ENCODE peak calls at places on chromosomes 3 and 15, in eight cellular contexts. One of them, this sample, is unnamed. For H3K4me1, the result is how much of the 10 kb centered on the place peaks cover.

GRCh38 chr3:177185035-177185574 is 12.2 kb downstream of the TBL1XR1 start:
- DNase-seq in cardiac muscle cell: no peak
- DNase-seq in heart right ventricle: no peak
- DNase-seq in Caco-2: no peak
- DNase-seq in Panc1: no peak
- DNase-seq in OCI-LY7: no peak
- DNase-seq in adrenal gland: no peak
- DNase-seq in neural progenitor cell: no peak
- DNase-seq in this sample: no peak

GRCh38 chr15:55279746-55280351 is 9.8 kb downstream of the RAB27A start:
- DNase-seq in cardiac muscle cell: peak
- DNase-seq in heart right ventricle: no peak
- DNase-seq in Caco-2: no peak
- DNase-seq in Panc1: no peak
- DNase-seq in OCI-LY7: no peak
- DNase-seq in adrenal gland: peak
- DNase-seq in neural progenitor cell: no peak
- DNase-seq in this sample: peak

GRCh38 chr15:55403531-55403930 is 4.6 kb downstream of the CCPG1 start:
- DNase-seq in cardiac muscle cell: peak
- DNase-seq in heart right ventricle: no peak
- DNase-seq in Caco-2: no peak
- DNase-seq in Panc1: no peak
- DNase-seq in OCI-LY7: peak
- DNase-seq in adrenal gland: no peak
- DNase-seq in neural progenitor cell: no peak
- DNase-seq in this sample: no peak

GRCh38 chr15:72227192-72227586 is 3.8 kb downstream of the PKM start:
- DNase-seq in cardiac muscle cell: peak
- DNase-seq in heart right ventricle: no peak
- DNase-seq in Caco-2: no peak
- DNase-seq in Panc1: no peak
- DNase-seq in OCI-LY7: peak
- DNase-seq in adrenal gland: peak
- DNase-seq in neural progenitor cell: no peak
- DNase-seq in this sample: no peak

GRCh38 chr3:147370316-147370715 is 36.0 kb downstream of the ZIC4 start:
- DNase-seq in cardiac muscle cell: no peak
- DNase-seq in heart right ventricle: no peak
- DNase-seq in Caco-2: no peak
- DNase-seq in Panc1: no peak
- DNase-seq in OCI-LY7: no peak
- DNase-seq in adrenal gland: no peak
- DNase-seq in neural progenitor cell: no peak
- DNase-seq in this sample: no peak

GRCh38 chr15:80093854-80094418 is 34.5 kb downstream of the ZFAND6 start:
- DNase-seq in cardiac muscle cell: peak
- DNase-seq in heart right ventricle: peak
- DNase-seq in Caco-2: no peak
- DNase-seq in Panc1: no peak
- DNase-seq in OCI-LY7: no peak
- DNase-seq in adrenal gland: peak
- DNase-seq in neural progenitor cell: peak
- DNase-seq in this sample: peak

GRCh38 chr3:143182861-143183667 is 63.5 kb downstream of the CHST2 start:
- DNase-seq in cardiac muscle cell: no peak
- DNase-seq in heart right ventricle: no peak
- DNase-seq in Caco-2: no peak
- DNase-seq in Panc1: no peak
- DNase-seq in OCI-LY7: no peak
- DNase-seq in adrenal gland: no peak
- DNase-seq in neural progenitor cell: no peak
- DNase-seq in this sample: no peak

GRCh38 chr15:53918180-53919079 is 59.8 kb upstream of the UNC13C start:
- DNase-seq in cardiac muscle cell: no peak
- DNase-seq in heart right ventricle: no peak
- DNase-seq in Caco-2: no peak
- DNase-seq in Panc1: no peak
- DNase-seq in OCI-LY7: no peak
- DNase-seq in adrenal gland: peak
- DNase-seq in neural progenitor cell: peak
- DNase-seq in this sample: no peak

GRCh38 chr15:100627789-100628395 is 25.5 kb downstream of the ASB7 start:
- DNase-seq in cardiac muscle cell: peak
- DNase-seq in heart right ventricle: no peak
- DNase-seq in Caco-2: peak
- DNase-seq in Panc1: peak
- DNase-seq in OCI-LY7: peak
- DNase-seq in adrenal gland: peak
- DNase-seq in neural progenitor cell: peak
- DNase-seq in this sample: peak

GRCh38 chr3:62319570-62320243 is 53.6 kb downstream of the FEZF2 start:
- DNase-seq in cardiac muscle cell: no peak
- DNase-seq in heart right ventricle: no peak
- DNase-seq in Caco-2: no peak
- DNase-seq in Panc1: no peak
- DNase-seq in OCI-LY7: no peak
- DNase-seq in adrenal gland: no peak
- DNase-seq in neural progenitor cell: no peak
- DNase-seq in this sample: no peak

GRCh38 chr3:46829699-46830208 is 33.5 kb downstream of the MYL3 start:
- DNase-seq in cardiac muscle cell: no peak
- DNase-seq in heart right ventricle: no peak
- DNase-seq in Caco-2: no peak
- DNase-seq in Panc1: no peak
- DNase-seq in OCI-LY7: no peak
- DNase-seq in adrenal gland: no peak
- DNase-seq in neural progenitor cell: no peak
- DNase-seq in this sample: no peak

DNA sequence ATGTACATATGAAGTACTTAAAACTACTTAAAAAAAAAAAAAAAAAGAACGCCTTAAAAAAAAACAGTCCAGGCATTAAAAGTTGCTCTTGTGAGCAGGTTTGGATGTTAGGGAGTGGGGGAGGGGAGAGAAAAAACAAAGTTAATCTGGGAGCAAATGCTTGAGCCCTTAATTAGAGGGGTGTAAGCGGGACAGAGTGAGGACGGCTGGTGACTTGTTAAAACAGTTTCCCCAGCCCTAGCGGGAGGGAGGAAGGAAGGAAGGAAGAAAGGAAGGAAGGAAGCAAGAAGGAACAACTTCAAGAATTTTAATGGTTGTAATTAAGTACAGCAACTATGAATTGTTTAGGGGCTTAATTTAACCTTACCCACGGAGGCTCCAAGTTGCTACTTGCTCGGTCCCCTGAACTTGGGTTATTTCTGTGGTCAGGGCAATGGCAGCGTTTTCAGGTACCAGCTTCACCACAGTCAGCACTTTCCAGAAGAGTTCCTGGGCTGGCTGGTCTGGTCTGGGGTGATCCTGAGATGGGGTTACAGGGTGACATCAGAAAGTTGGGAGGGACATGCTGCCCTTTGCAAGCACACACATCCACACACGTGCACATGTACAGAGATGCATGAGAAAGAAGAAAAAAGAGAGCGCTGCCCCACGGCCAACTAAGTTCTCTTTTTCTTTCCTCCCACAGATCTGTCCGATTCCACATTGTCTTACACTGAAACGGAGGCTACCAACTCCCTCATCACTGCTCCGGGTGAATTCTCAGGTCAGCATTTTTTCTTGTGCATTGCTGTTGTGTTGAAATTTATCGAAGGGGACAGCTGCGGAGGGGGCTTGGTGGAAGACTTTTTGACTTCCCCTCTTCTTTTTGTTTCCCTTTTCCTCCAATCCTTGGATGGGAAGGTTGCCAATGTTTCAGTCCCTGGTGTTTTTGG is 14.0 kb downstream of the SMAD6 start:
- DNase-seq in cardiac muscle cell: no peak
- DNase-seq in heart right ventricle: no peak
- DNase-seq in Caco-2: no peak
- DNase-seq in Panc1: no peak
- DNase-seq in OCI-LY7: no peak
- DNase-seq in adrenal gland: no peak
- DNase-seq in neural progenitor cell: peak
- DNase-seq in this sample: no peak
- H3K4me1 ChIP-seq in cardiac muscle cell: half or more
- H3K4me1 ChIP-seq in heart right ventricle: under half
- H3K4me1 ChIP-seq in Caco-2: under half
- H3K4me1 ChIP-seq in Panc1: half or more
- H3K4me1 ChIP-seq in OCI-LY7: half or more
- H3K4me1 ChIP-seq in adrenal gland: under half
- H3K4me1 ChIP-seq in neural progenitor cell: under half
- H3K4me1 ChIP-seq in this sample: under half

DNA sequence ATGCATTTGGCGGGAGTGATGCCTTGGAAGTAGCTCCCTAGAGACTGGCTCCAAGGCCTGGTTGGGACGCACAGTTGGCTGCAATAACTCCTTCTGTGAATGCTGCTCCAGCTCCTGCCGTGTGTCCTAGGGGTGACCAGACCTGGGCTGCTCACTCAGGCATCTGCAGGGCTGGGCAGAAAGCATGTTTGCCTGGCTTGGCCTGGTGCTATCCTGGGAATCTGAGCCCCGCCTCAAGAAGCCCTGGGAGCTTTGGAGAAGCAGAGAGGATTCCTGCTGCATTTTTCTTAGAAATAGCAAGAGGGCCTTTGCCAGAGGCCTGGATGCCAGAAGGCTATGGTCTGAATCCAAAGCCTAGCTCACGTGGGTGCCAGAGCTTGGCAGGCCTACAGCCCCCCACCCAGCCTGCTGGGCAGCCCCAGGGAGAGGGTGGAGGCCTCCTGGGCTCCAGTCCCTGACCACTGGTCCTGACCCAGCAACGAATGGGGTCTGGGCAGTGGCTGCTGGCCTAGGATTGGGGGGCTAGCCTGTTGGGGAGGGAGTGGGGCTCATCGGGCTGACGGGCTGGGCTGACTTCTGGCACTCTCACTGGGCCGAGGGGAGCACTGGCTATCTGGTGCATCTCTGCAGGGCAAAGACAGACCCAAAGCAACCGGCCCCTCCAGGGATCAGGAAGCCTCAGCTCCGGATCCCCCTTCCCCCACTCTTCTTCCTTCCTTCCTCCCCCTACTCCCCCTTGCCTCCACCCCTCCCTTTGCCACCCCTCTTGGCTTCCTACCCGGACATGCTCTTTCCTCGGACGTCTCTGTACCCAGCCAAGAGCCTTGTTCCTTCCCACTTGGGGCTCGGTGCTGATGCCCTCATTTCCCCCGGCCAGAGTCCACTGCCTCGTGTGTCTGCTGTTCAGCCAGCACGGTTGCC is 10.5 kb downstream of the SEMA3F start:
- DNase-seq in cardiac muscle cell: peak
- DNase-seq in heart right ventricle: peak
- DNase-seq in Caco-2: no peak
- DNase-seq in Panc1: no peak
- DNase-seq in OCI-LY7: no peak
- DNase-seq in adrenal gland: no peak
- DNase-seq in neural progenitor cell: no peak
- DNase-seq in this sample: no peak
- TF ChIP-seq CTCF in cardiac muscle cell: no peak
- TF ChIP-seq CTCF in heart right ventricle: no peak
- TF ChIP-seq CTCF in Caco-2: no peak
- TF ChIP-seq CTCF in Panc1: no peak
- TF ChIP-seq CTCF in OCI-LY7: no peak
- TF ChIP-seq CTCF in adrenal gland: no peak
- TF ChIP-seq CTCF in neural progenitor cell: no peak
- TF ChIP-seq CTCF in this sample: no peak

GRCh38 chr15:63891763-63892123 is 58.0 kb upstream of the HERC1 start:
- DNase-seq in cardiac muscle cell: no peak
- DNase-seq in heart right ventricle: no peak
- DNase-seq in Caco-2: no peak
- DNase-seq in Panc1: no peak
- DNase-seq in OCI-LY7: no peak
- DNase-seq in adrenal gland: no peak
- DNase-seq in neural progenitor cell: no peak
- DNase-seq in this sample: no peak
- H3K4me1 ChIP-seq in cardiac muscle cell: under half
- H3K4me1 ChIP-seq in heart right ventricle: under half
- H3K4me1 ChIP-seq in Caco-2: under half
- H3K4me1 ChIP-seq in Panc1: under half
- H3K4me1 ChIP-seq in OCI-LY7: under half
- H3K4me1 ChIP-seq in adrenal gland: under half
- H3K4me1 ChIP-seq in neural progenitor cell: under half
- H3K4me1 ChIP-seq in this sample: under half

GRCh38 chr3:152511904-152512303 is 243.2 kb downstream of the MBNL1 start:
- DNase-seq in cardiac muscle cell: no peak
- DNase-seq in heart right ventricle: no peak
- DNase-seq in Caco-2: no peak
- DNase-seq in Panc1: no peak
- DNase-seq in OCI-LY7: no peak
- DNase-seq in adrenal gland: no peak
- DNase-seq in neural progenitor cell: no peak
- DNase-seq in this sample: no peak

GRCh38 chr3:152513301-152513960 is 244.7 kb downstream of the MBNL1 start:
- DNase-seq in cardiac muscle cell: no peak
- DNase-seq in heart right ventricle: no peak
- DNase-seq in Caco-2: no peak
- DNase-seq in Panc1: no peak
- DNase-seq in OCI-LY7: no peak
- DNase-seq in adrenal gland: no peak
- DNase-seq in neural progenitor cell: no peak
- DNase-seq in this sample: no peak

GRCh38 chr3:152505926-152506325 is 237.2 kb downstream of the MBNL1 start:
- DNase-seq in cardiac muscle cell: no peak
- DNase-seq in heart right ventricle: no peak
- DNase-seq in Caco-2: no peak
- DNase-seq in Panc1: no peak
- DNase-seq in OCI-LY7: no peak
- DNase-seq in adrenal gland: no peak
- DNase-seq in neural progenitor cell: no peak
- DNase-seq in this sample: no peak

GRCh38 chr3:152508705-152509104 is 240.0 kb downstream of the MBNL1 start:
- DNase-seq in cardiac muscle cell: peak
- DNase-seq in heart right ventricle: no peak
- DNase-seq in Caco-2: peak
- DNase-seq in Panc1: no peak
- DNase-seq in OCI-LY7: peak
- DNase-seq in adrenal gland: no peak
- DNase-seq in neural progenitor cell: no peak
- DNase-seq in this sample: no peak
- TF ChIP-seq CTCF in cardiac muscle cell: no peak
- TF ChIP-seq CTCF in heart right ventricle: peak
- TF ChIP-seq CTCF in Caco-2: peak
- TF ChIP-seq CTCF in Panc1: peak
- TF ChIP-seq CTCF in OCI-LY7: peak
- TF ChIP-seq CTCF in adrenal gland: peak
- TF ChIP-seq CTCF in neural progenitor cell: peak
- TF ChIP-seq CTCF in this sample: peak

GRCh38 chr3:170062769-170063168 is 25.0 kb downstream of the GPR160 start:
- DNase-seq in cardiac muscle cell: no peak
- DNase-seq in heart right ventricle: no peak
- DNase-seq in Caco-2: no peak
- DNase-seq in Panc1: no peak
- DNase-seq in OCI-LY7: no peak
- DNase-seq in adrenal gland: no peak
- DNase-seq in neural progenitor cell: no peak
- DNase-seq in this sample: no peak
- H3K4me1 ChIP-seq in cardiac muscle cell: under half
- H3K4me1 ChIP-seq in heart right ventricle: under half
- H3K4me1 ChIP-seq in Caco-2: under half
- H3K4me1 ChIP-seq in Panc1: under half
- H3K4me1 ChIP-seq in OCI-LY7: half or more
- H3K4me1 ChIP-seq in adrenal gland: under half
- H3K4me1 ChIP-seq in neural progenitor cell: under half
- H3K4me1 ChIP-seq in this sample: under half